ENCODE peak calls at places on chromosomes 4 and X, in eight cellular contexts. R is cardiac muscle cell; Q is M059J; A is activated effector memory CD4-positive, alpha-beta T cell treated with Interleukin-2 at 50 U/mL for 16 hours; Z is activated CD8-positive, alpha-beta memory T cell treated with anti-CD3 and anti-CD28 coated beads, Interleukin-2, amount 50 U/mL, for 48 hours; M is HCT116; T is GM12865; P is ELR. K is an unnamed sample.

GRCh38 chr4:186808635-186809018 is 85.0 kb upstream of the FAT1 start:
- DNase-seq in R (peak; percentile 70), A (no peak), T (no peak), M (peak; percentile 74), Z (no peak), P (peak; percentile 77), Q (peak; percentile 45), K (no peak)

GRCh38 chr4:142567620-142568451 is 278.3 kb downstream of the INPP4B start:
- DNase-seq in Q (no peak), M (no peak), Z (no peak), A (no peak), T (peak; percentile 41), R (no peak), P (no peak), K (no peak)

GRCh38 chrX:149909324-149910177 is 19.8 kb upstream of the HSFX4 start:
- DNase-seq in Q (no peak), Z (no peak), M (no peak), R (no peak), A (no peak), T (no peak), P (no peak), K (no peak)

GRCh38 chrX:133776072-133776471 is 209.3 kb downstream of the GPC3 start:
- DNase-seq in T (peak; percentile 1), P (no peak), R (peak; percentile 6), M (no peak), Z (peak; percentile 59), A (no peak), Q (no peak), K (peak; percentile 17)

GRCh38 chr4:7377223-7377865 is 57.4 kb downstream of the PSAPL1 start:
- DNase-seq in Z (no peak), P (no peak), T (no peak), R (no peak), A (no peak), Q (no peak), M (no peak), K (no peak)

GRCh38 chrX:139204903-139205667 is 325.5 kb upstream of the F9 start:
- DNase-seq in A (no peak), Q (peak; percentile 75), P (peak; percentile 13), M (no peak), Z (no peak), R (no peak), T (peak; percentile 11), K (no peak)

GRCh38 chr4:110088670-110089069 is 109.7 kb downstream of the ELOVL6 start:
- DNase-seq in Z (no peak), A (no peak), P (peak; percentile 50), Q (peak; percentile 67), T (peak; percentile 9), M (peak; percentile 48), R (peak; percentile 55), K (no peak)

GRCh38 chr4:153209410-153209809 is 5.2 kb downstream of the TRIM2 start:
- DNase-seq in Z (no peak), A (no peak), Q (no peak), R (no peak), T (no peak), P (no peak), M (no peak), K (no peak)

GRCh38 chr4:7529368-7529923 is 94.7 kb upstream of the PSAPL1 start:
- DNase-seq in R (no peak), A (no peak), Z (no peak), T (no peak), P (no peak), M (no peak), Q (no peak), K (no peak)

GRCh38 chrX:46295963-46296362 is 249.3 kb downstream of the ZNF674 start:
- DNase-seq in T (no peak), Z (no peak), A (no peak), P (no peak), Q (no peak), R (no peak), M (no peak), K (no peak)

GRCh38 chr4:74157116-74157742 is 689 bp upstream of the MTHFD2L start:
- DNase-seq in T (no peak), Z (no peak), P (peak; percentile 60), M (no peak), A (no peak), Q (peak; percentile 40), R (peak; percentile 65), K (no peak)